ENCODE peak calls at places on chromosome 5, in four cellular contexts. I is aorta, K is LoVo, V is NCI-H774. J is an unnamed sample.

GRCh38 chr5:56637321-56637920 is 177.9 kb upstream of the MAP3K1 start:
- DNase-seq in I (no peak), K (peak), V (no peak), J (no peak)

GRCh38 chr5:158819840-158820620 is 279.7 kb downstream of the EBF1 start:
- DNase-seq in I (no peak), K (no peak), V (no peak), J (no peak)

GRCh38 chr5:174547814-174548213 is 176.6 kb upstream of the MSX2 start:
- DNase-seq in I (no peak), K (no peak), V (no peak), J (no peak)

GRCh38 chr5:132832612-132833011 is 2.2 kb upstream of the SHROOM1 start:
- DNase-seq in I (no peak), K (no peak), V (no peak), J (no peak)

GRCh38 chr5:128036961-128037360 is 46.6 kb upstream of the SLC12A2 start:
- DNase-seq in I (no peak), K (no peak), V (no peak), J (no peak)

GRCh38 chr5:149618581-149619248 is 37.4 kb downstream of the ARHGEF37 start:
- DNase-seq in I (no peak), K (peak), V (peak), J (peak)

GRCh38 chr5:56307714-56308346 is 74.7 kb upstream of the ANKRD55 start:
- DNase-seq in I (no peak), K (peak), V (no peak), J (no peak)

GRCh38 chr5:102115736-102116135 is 180.3 kb downstream of the SLCO4C1 start:
- DNase-seq in I (no peak), K (no peak), V (no peak), J (no peak)

GRCh38 chr5:147223343-147223742 is 11.5 kb upstream of the STK32A start:
- DNase-seq in I (no peak), K (no peak), V (no peak), J (no peak)

GRCh38 chr5:37816883-37817282 is 23.0 kb downstream of the GDNF start:
- DNase-seq in I (no peak), K (no peak), V (no peak), J (no peak)

GRCh38 chr5:16082053-16082452 is 97.5 kb downstream of the MARCHF11 start:
- DNase-seq in I (no peak), K (no peak), V (no peak), J (no peak)

GRCh38 chr5:160278356-160278755 is 34.0 kb downstream of the CCNJL start:
- DNase-seq in I (no peak), K (no peak), V (no peak), J (no peak)

GRCh38 chr5:93130623-93131022 is 450.4 kb downstream of the NR2F1-AS1 start:
- DNase-seq in I (no peak), K (no peak), V (no peak), J (no peak)

GRCh38 chr5:171981847-171982246 is 24.6 kb downstream of the FBXW11 start:
- DNase-seq in I (no peak), K (no peak), V (no peak), J (no peak)

GRCh38 chr5:172918421-172919371 is 40.5 kb upstream of the RPL26L1 start:
- DNase-seq in I (no peak), K (no peak), V (no peak), J (no peak)